ENCODE peak calls at places on chromosomes 3 and 15, in ten cellular contexts. One of them, this sample, is unnamed.

GRCh38 chr3:69830147-69830546 is 90.9 kb downstream of the MITF start:
- DNase-seq in neural progenitor cell: no peak
- DNase-seq in tibial artery: no peak
- DNase-seq in naive thymus-derived CD4-positive, alpha-beta T cell: no peak
- DNase-seq in Karpas-422: no peak
- DNase-seq in pancreas: no peak
- DNase-seq in neuronal stem cell: no peak
- DNase-seq in HepG2: no peak
- DNase-seq in Panc1: no peak
- DNase-seq in H1: no peak
- DNase-seq in this sample: no peak

GRCh38 chr3:24477090-24477656 is 17.5 kb downstream of the THRB start:
- DNase-seq in neural progenitor cell: peak
- DNase-seq in tibial artery: no peak
- DNase-seq in naive thymus-derived CD4-positive, alpha-beta T cell: no peak
- DNase-seq in Karpas-422: no peak
- DNase-seq in pancreas: no peak
- DNase-seq in neuronal stem cell: no peak
- DNase-seq in HepG2: no peak
- DNase-seq in Panc1: no peak
- DNase-seq in H1: no peak
- DNase-seq in this sample: no peak

GRCh38 chr3:28053759-28054158 is 187.7 kb upstream of the CMC1 start:
- DNase-seq in neural progenitor cell: no peak
- DNase-seq in tibial artery: no peak
- DNase-seq in naive thymus-derived CD4-positive, alpha-beta T cell: no peak
- DNase-seq in Karpas-422: no peak
- DNase-seq in pancreas: no peak
- DNase-seq in neuronal stem cell: no peak
- DNase-seq in HepG2: no peak
- DNase-seq in Panc1: peak
- DNase-seq in H1: no peak
- DNase-seq in this sample: peak

GRCh38 chr3:8490079-8490552 is 11.5 kb upstream of the LMCD1 start:
- DNase-seq in neural progenitor cell: no peak
- DNase-seq in tibial artery: no peak
- DNase-seq in naive thymus-derived CD4-positive, alpha-beta T cell: no peak
- DNase-seq in Karpas-422: no peak
- DNase-seq in pancreas: no peak
- DNase-seq in neuronal stem cell: no peak
- DNase-seq in HepG2: peak
- DNase-seq in Panc1: no peak
- DNase-seq in H1: no peak
- DNase-seq in this sample: no peak

GRCh38 chr3:190320594-190321362 is 1.5 kb downstream of the CLDN1 start:
- DNase-seq in neural progenitor cell: no peak
- DNase-seq in tibial artery: no peak
- DNase-seq in naive thymus-derived CD4-positive, alpha-beta T cell: no peak
- DNase-seq in Karpas-422: no peak
- DNase-seq in pancreas: no peak
- DNase-seq in neuronal stem cell: no peak
- DNase-seq in HepG2: no peak
- DNase-seq in Panc1: no peak
- DNase-seq in H1: no peak
- DNase-seq in this sample: no peak

GRCh38 chr3:13025090-13025489 is 48.1 kb downstream of the IQSEC1 start:
- DNase-seq in neural progenitor cell: no peak
- DNase-seq in tibial artery: peak
- DNase-seq in naive thymus-derived CD4-positive, alpha-beta T cell: no peak
- DNase-seq in Karpas-422: no peak
- DNase-seq in pancreas: no peak
- DNase-seq in neuronal stem cell: no peak
- DNase-seq in HepG2: peak
- DNase-seq in Panc1: peak
- DNase-seq in H1: no peak
- DNase-seq in this sample: peak

GRCh38 chr3:134483195-134483890 is 2.4 kb downstream of the ANAPC13 start:
- DNase-seq in neural progenitor cell: no peak
- DNase-seq in tibial artery: no peak
- DNase-seq in naive thymus-derived CD4-positive, alpha-beta T cell: no peak
- DNase-seq in Karpas-422: no peak
- DNase-seq in pancreas: no peak
- DNase-seq in neuronal stem cell: no peak
- DNase-seq in HepG2: no peak
- DNase-seq in Panc1: no peak
- DNase-seq in H1: no peak
- DNase-seq in this sample: no peak

GRCh38 chr15:89101302-89102191 is 13.3 kb downstream of the ABHD2 start:
- DNase-seq in neural progenitor cell: no peak
- DNase-seq in tibial artery: peak
- DNase-seq in naive thymus-derived CD4-positive, alpha-beta T cell: no peak
- DNase-seq in Karpas-422: no peak
- DNase-seq in pancreas: peak
- DNase-seq in neuronal stem cell: no peak
- DNase-seq in HepG2: peak
- DNase-seq in Panc1: peak
- DNase-seq in H1: no peak
- DNase-seq in this sample: no peak

GRCh38 chr15:25372298-25372697 is 66.5 kb downstream of the UBE3A start:
- DNase-seq in neural progenitor cell: no peak
- DNase-seq in tibial artery: no peak
- DNase-seq in naive thymus-derived CD4-positive, alpha-beta T cell: no peak
- DNase-seq in Karpas-422: no peak
- DNase-seq in pancreas: no peak
- DNase-seq in neuronal stem cell: no peak
- DNase-seq in HepG2: no peak
- DNase-seq in Panc1: no peak
- DNase-seq in H1: no peak
- DNase-seq in this sample: no peak

GRCh38 chr3:26921054-26921453 is 298.5 kb downstream of the LRRC3B start:
- DNase-seq in neural progenitor cell: no peak
- DNase-seq in tibial artery: no peak
- DNase-seq in naive thymus-derived CD4-positive, alpha-beta T cell: no peak
- DNase-seq in Karpas-422: no peak
- DNase-seq in pancreas: no peak
- DNase-seq in neuronal stem cell: peak
- DNase-seq in HepG2: no peak
- DNase-seq in Panc1: no peak
- DNase-seq in H1: no peak
- DNase-seq in this sample: no peak

GRCh38 chr3:177441813-177442646 is 244.7 kb upstream of the TBL1XR1 start:
- DNase-seq in neural progenitor cell: no peak
- DNase-seq in tibial artery: no peak
- DNase-seq in naive thymus-derived CD4-positive, alpha-beta T cell: no peak
- DNase-seq in Karpas-422: peak
- DNase-seq in pancreas: no peak
- DNase-seq in neuronal stem cell: no peak
- DNase-seq in HepG2: no peak
- DNase-seq in Panc1: no peak
- DNase-seq in H1: no peak
- DNase-seq in this sample: no peak

GRCh38 chr15:76501726-76502125 is 165.2 kb downstream of the ISL2 start:
- DNase-seq in neural progenitor cell: no peak
- DNase-seq in tibial artery: no peak
- DNase-seq in naive thymus-derived CD4-positive, alpha-beta T cell: no peak
- DNase-seq in Karpas-422: no peak
- DNase-seq in pancreas: no peak
- DNase-seq in neuronal stem cell: no peak
- DNase-seq in HepG2: no peak
- DNase-seq in Panc1: no peak
- DNase-seq in H1: no peak
- DNase-seq in this sample: no peak

GRCh38 chr3:101873619-101874018 is 24.3 kb downstream of the NFKBIZ start:
- DNase-seq in neural progenitor cell: no peak
- DNase-seq in tibial artery: no peak
- DNase-seq in naive thymus-derived CD4-positive, alpha-beta T cell: no peak
- DNase-seq in Karpas-422: no peak
- DNase-seq in pancreas: no peak
- DNase-seq in neuronal stem cell: no peak
- DNase-seq in HepG2: no peak
- DNase-seq in Panc1: no peak
- DNase-seq in H1: no peak
- DNase-seq in this sample: no peak

GRCh38 chr3:124584552-124585391 is 145.5 kb upstream of the UMPS start:
- DNase-seq in neural progenitor cell: peak
- DNase-seq in tibial artery: peak
- DNase-seq in naive thymus-derived CD4-positive, alpha-beta T cell: no peak
- DNase-seq in Karpas-422: no peak
- DNase-seq in pancreas: peak
- DNase-seq in neuronal stem cell: peak
- DNase-seq in HepG2: peak
- DNase-seq in Panc1: no peak
- DNase-seq in H1: no peak
- DNase-seq in this sample: peak

GRCh38 chr15:67136802-67137201 is 71.4 kb downstream of the SMAD3 start:
- DNase-seq in neural progenitor cell: no peak
- DNase-seq in tibial artery: peak
- DNase-seq in naive thymus-derived CD4-positive, alpha-beta T cell: no peak
- DNase-seq in Karpas-422: no peak
- DNase-seq in pancreas: no peak
- DNase-seq in neuronal stem cell: no peak
- DNase-seq in HepG2: no peak
- DNase-seq in Panc1: no peak
- DNase-seq in H1: no peak
- DNase-seq in this sample: no peak
- H3K27ac ChIP-seq in neural progenitor cell: no peak
- H3K27ac ChIP-seq in tibial artery: no peak
- H3K27ac ChIP-seq in naive thymus-derived CD4-positive, alpha-beta T cell: no peak
- H3K27ac ChIP-seq in Karpas-422: no peak
- H3K27ac ChIP-seq in pancreas: no peak
- H3K27ac ChIP-seq in neuronal stem cell: no peak
- H3K27ac ChIP-seq in HepG2: no peak
- H3K27ac ChIP-seq in Panc1: peak
- H3K27ac ChIP-seq in H1: no peak
- H3K27ac ChIP-seq in this sample: no peak

GRCh38 chr15:96262497-96263268 is 67.8 kb upstream of the NR2F2 start:
- DNase-seq in neural progenitor cell: no peak
- DNase-seq in tibial artery: no peak
- DNase-seq in naive thymus-derived CD4-positive, alpha-beta T cell: no peak
- DNase-seq in Karpas-422: no peak
- DNase-seq in pancreas: no peak
- DNase-seq in neuronal stem cell: no peak
- DNase-seq in HepG2: no peak
- DNase-seq in Panc1: no peak
- DNase-seq in H1: no peak
- DNase-seq in this sample: no peak

GRCh38 chr15:96262097-96262496 is 68.4 kb upstream of the NR2F2 start:
- DNase-seq in neural progenitor cell: no peak
- DNase-seq in tibial artery: no peak
- DNase-seq in naive thymus-derived CD4-positive, alpha-beta T cell: no peak
- DNase-seq in Karpas-422: no peak
- DNase-seq in pancreas: no peak
- DNase-seq in neuronal stem cell: no peak
- DNase-seq in HepG2: peak
- DNase-seq in Panc1: no peak
- DNase-seq in H1: no peak
- DNase-seq in this sample: no peak

GRCh38 chr15:96264801-96265515 is 65.5 kb upstream of the NR2F2 start:
- DNase-seq in neural progenitor cell: no peak
- DNase-seq in tibial artery: no peak
- DNase-seq in naive thymus-derived CD4-positive, alpha-beta T cell: no peak
- DNase-seq in Karpas-422: no peak
- DNase-seq in pancreas: no peak
- DNase-seq in neuronal stem cell: peak
- DNase-seq in HepG2: peak
- DNase-seq in Panc1: no peak
- DNase-seq in H1: no peak
- DNase-seq in this sample: no peak

GRCh38 chr15:96261575-96262034 is 68.9 kb upstream of the NR2F2 start:
- DNase-seq in neural progenitor cell: no peak
- DNase-seq in tibial artery: no peak
- DNase-seq in naive thymus-derived CD4-positive, alpha-beta T cell: no peak
- DNase-seq in Karpas-422: no peak
- DNase-seq in pancreas: peak
- DNase-seq in neuronal stem cell: no peak
- DNase-seq in HepG2: peak
- DNase-seq in Panc1: no peak
- DNase-seq in H1: no peak
- DNase-seq in this sample: no peak

DNA sequence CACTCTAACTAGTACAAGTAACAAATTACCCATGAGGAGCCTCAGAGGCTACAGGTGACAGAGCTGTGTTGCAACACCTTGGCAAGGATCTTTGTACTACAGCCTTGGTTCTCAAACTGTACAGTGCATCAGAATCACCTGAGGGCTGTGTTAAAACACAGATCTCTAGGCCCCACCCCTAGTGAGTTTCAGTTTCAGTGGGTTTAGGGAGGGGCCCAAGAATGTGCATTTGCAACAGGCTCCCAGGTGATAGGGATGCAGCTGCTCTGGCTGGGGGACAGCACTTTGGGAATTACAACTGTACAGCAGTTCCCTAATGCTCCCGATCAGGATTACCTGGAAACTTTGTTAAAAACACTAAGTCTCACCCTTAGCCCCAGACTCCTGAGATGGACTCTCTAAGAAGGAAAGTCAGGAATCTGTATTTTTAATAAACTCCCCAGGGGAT is 66.1 kb upstream of the NR2F2 start:
- DNase-seq in neural progenitor cell: no peak
- DNase-seq in tibial artery: no peak
- DNase-seq in naive thymus-derived CD4-positive, alpha-beta T cell: no peak
- DNase-seq in Karpas-422: no peak
- DNase-seq in pancreas: peak
- DNase-seq in neuronal stem cell: no peak
- DNase-seq in HepG2: peak
- DNase-seq in Panc1: no peak
- DNase-seq in H1: no peak
- DNase-seq in this sample: no peak
- H3K27ac ChIP-seq in neural progenitor cell: no peak
- H3K27ac ChIP-seq in tibial artery: no peak
- H3K27ac ChIP-seq in naive thymus-derived CD4-positive, alpha-beta T cell: no peak
- H3K27ac ChIP-seq in Karpas-422: no peak
- H3K27ac ChIP-seq in pancreas: no peak
- H3K27ac ChIP-seq in neuronal stem cell: no peak
- H3K27ac ChIP-seq in HepG2: peak
- H3K27ac ChIP-seq in Panc1: peak
- H3K27ac ChIP-seq in H1: no peak
- H3K27ac ChIP-seq in this sample: no peak

GRCh38 chr15:85625431-85625830 is 169.3 kb downstream of the KLHL25 start:
- DNase-seq in neural progenitor cell: no peak
- DNase-seq in tibial artery: no peak
- DNase-seq in naive thymus-derived CD4-positive, alpha-beta T cell: peak
- DNase-seq in Karpas-422: no peak
- DNase-seq in pancreas: no peak
- DNase-seq in neuronal stem cell: no peak
- DNase-seq in HepG2: no peak
- DNase-seq in Panc1: no peak
- DNase-seq in H1: no peak
- DNase-seq in this sample: no peak
- H3K27ac ChIP-seq in neural progenitor cell: no peak
- H3K27ac ChIP-seq in tibial artery: peak
- H3K27ac ChIP-seq in naive thymus-derived CD4-positive, alpha-beta T cell: no peak
- H3K27ac ChIP-seq in Karpas-422: no peak
- H3K27ac ChIP-seq in pancreas: no peak
- H3K27ac ChIP-seq in neuronal stem cell: no peak
- H3K27ac ChIP-seq in HepG2: no peak
- H3K27ac ChIP-seq in Panc1: no peak
- H3K27ac ChIP-seq in H1: no peak
- H3K27ac ChIP-seq in this sample: no peak

DNA sequence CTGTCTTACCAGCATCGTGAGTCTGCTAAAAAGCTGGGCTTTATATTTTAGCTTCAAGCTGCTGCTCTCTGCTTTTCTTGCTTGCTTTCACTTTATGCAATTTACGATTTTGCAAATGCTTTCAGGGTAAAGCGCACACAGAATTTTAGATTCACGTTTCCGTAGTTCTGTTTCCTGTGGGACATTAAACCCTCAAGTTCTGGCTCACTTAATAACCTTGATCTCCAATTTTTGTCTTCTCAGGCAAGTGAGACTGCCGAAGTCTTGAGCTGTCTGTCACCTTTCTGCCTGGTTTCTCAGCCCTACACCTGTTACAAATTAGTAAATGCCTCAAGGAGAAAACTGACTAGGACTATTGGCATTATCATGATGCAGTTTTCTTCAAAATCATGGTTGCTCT is 170.5 kb upstream of the TGFBR2 start:
- DNase-seq in neural progenitor cell: no peak
- DNase-seq in tibial artery: no peak
- DNase-seq in naive thymus-derived CD4-positive, alpha-beta T cell: peak
- DNase-seq in Karpas-422: no peak
- DNase-seq in pancreas: no peak
- DNase-seq in neuronal stem cell: no peak
- DNase-seq in HepG2: no peak
- DNase-seq in Panc1: no peak
- DNase-seq in H1: no peak
- DNase-seq in this sample: no peak
- H3K27ac ChIP-seq in neural progenitor cell: no peak
- H3K27ac ChIP-seq in tibial artery: peak
- H3K27ac ChIP-seq in naive thymus-derived CD4-positive, alpha-beta T cell: peak
- H3K27ac ChIP-seq in Karpas-422: no peak
- H3K27ac ChIP-seq in pancreas: no peak
- H3K27ac ChIP-seq in neuronal stem cell: no peak
- H3K27ac ChIP-seq in HepG2: no peak
- H3K27ac ChIP-seq in Panc1: peak
- H3K27ac ChIP-seq in H1: no peak
- H3K27ac ChIP-seq in this sample: no peak

This sample was measured in caudate nucleus.